ENCODE peak calls at places on chromosomes 6 and 20, in six cellular contexts. One of them, this sample, is unnamed.

GRCh38 chr6:3381233-3382065 is 75.4 kb downstream of the SLC22A23 start:
- DNase-seq in AG20443: no peak
- DNase-seq in immature natural killer cell: no peak
- DNase-seq in HS-5: no peak
- DNase-seq in RPMI8226: no peak
- DNase-seq in BE2C: no peak
- DNase-seq in this sample: no peak

GRCh38 chr20:5114403-5114802 is 5.4 kb downstream of the PCNA start:
- DNase-seq in AG20443: no peak
- DNase-seq in immature natural killer cell: no peak
- DNase-seq in HS-5: no peak
- DNase-seq in RPMI8226: no peak
- DNase-seq in BE2C: no peak
- DNase-seq in this sample: no peak

GRCh38 chr6:434051-434705 is 42.6 kb downstream of the IRF4 start:
- DNase-seq in AG20443: no peak
- DNase-seq in immature natural killer cell: no peak
- DNase-seq in HS-5: no peak
- DNase-seq in RPMI8226: no peak
- DNase-seq in BE2C: no peak
- DNase-seq in this sample: no peak

GRCh38 chr6:169070506-169071176 is 183.0 kb downstream of the THBS2 start:
- DNase-seq in AG20443: peak; percentile 96
- DNase-seq in immature natural killer cell: no peak
- DNase-seq in HS-5: peak; percentile 95
- DNase-seq in RPMI8226: no peak
- DNase-seq in BE2C: peak; percentile 30
- DNase-seq in this sample: no peak

GRCh38 chr6:40715501-40716403 is 128.6 kb upstream of the LRFN2 start:
- DNase-seq in AG20443: no peak
- DNase-seq in immature natural killer cell: no peak
- DNase-seq in HS-5: no peak
- DNase-seq in RPMI8226: no peak
- DNase-seq in BE2C: peak; percentile 50
- DNase-seq in this sample: peak; percentile 83

GRCh38 chr20:33825340-33826269 is 14.5 kb downstream of the CHMP4B start:
- DNase-seq in AG20443: no peak
- DNase-seq in immature natural killer cell: no peak
- DNase-seq in HS-5: no peak
- DNase-seq in RPMI8226: no peak
- DNase-seq in BE2C: no peak
- DNase-seq in this sample: no peak

GRCh38 chr20:29878281-29878741 is 1379.2 kb upstream of the DEFB115 start:
- DNase-seq in AG20443: no peak
- DNase-seq in immature natural killer cell: no peak
- DNase-seq in HS-5: no peak
- DNase-seq in RPMI8226: peak; percentile 76
- DNase-seq in BE2C: peak; percentile 73
- DNase-seq in this sample: no peak

GRCh38 chr6:166341915-166342292 is 441 bp downstream of the SFT2D1 start:
- DNase-seq in AG20443: no peak
- DNase-seq in immature natural killer cell: no peak
- DNase-seq in HS-5: no peak
- DNase-seq in RPMI8226: no peak
- DNase-seq in BE2C: no peak
- DNase-seq in this sample: no peak

GRCh38 chr6:70150521-70150920 is 152.4 kb downstream of the COL9A1 start:
- DNase-seq in AG20443: no peak
- DNase-seq in immature natural killer cell: no peak
- DNase-seq in HS-5: no peak
- DNase-seq in RPMI8226: no peak
- DNase-seq in BE2C: no peak
- DNase-seq in this sample: no peak

GRCh38 chr6:133768656-133769295 is 120.1 kb upstream of the TCF21 start:
- DNase-seq in AG20443: no peak
- DNase-seq in immature natural killer cell: no peak
- DNase-seq in HS-5: no peak
- DNase-seq in RPMI8226: peak; percentile 3
- DNase-seq in BE2C: peak; percentile 8
- DNase-seq in this sample: no peak

GRCh38 chr6:151029976-151030375 is 164.5 kb downstream of the MTHFD1L start:
- DNase-seq in AG20443: no peak
- DNase-seq in immature natural killer cell: no peak
- DNase-seq in HS-5: no peak
- DNase-seq in RPMI8226: no peak
- DNase-seq in BE2C: no peak
- DNase-seq in this sample: no peak

GRCh38 chr6:130885392-130886192 is 58.4 kb downstream of the SMLR1 start:
- DNase-seq in AG20443: peak; percentile 68
- DNase-seq in immature natural killer cell: peak; percentile 62
- DNase-seq in HS-5: peak; percentile 52
- DNase-seq in RPMI8226: peak; percentile 62
- DNase-seq in BE2C: peak; percentile 69
- DNase-seq in this sample: peak; percentile 80

GRCh38 chr6:127538750-127539264 is 19.7 kb upstream of the MTCL3 start:
- DNase-seq in AG20443: no peak
- DNase-seq in immature natural killer cell: no peak
- DNase-seq in HS-5: no peak
- DNase-seq in RPMI8226: no peak
- DNase-seq in BE2C: no peak
- DNase-seq in this sample: no peak

GRCh38 chr20:34806255-34806654 is 19.2 kb downstream of the NCOA6 start:
- DNase-seq in AG20443: no peak
- DNase-seq in immature natural killer cell: no peak
- DNase-seq in HS-5: no peak
- DNase-seq in RPMI8226: no peak
- DNase-seq in BE2C: no peak
- DNase-seq in this sample: no peak

This sample was measured in Jurkat, Clone E6-1.